ENCODE peak calls at places on chromosome 10, in four cellular contexts. O is NCI-H2107; T is mucosa of descending colon; E is stimulated activated CD8-positive, alpha-beta memory T cell treated with anti-CD3 and anti-CD28 coated beads, Interleukin-12 subunit alpha, Interleukin-12 subunit beta, amount 100 ng/mL, for 4 hours. F is an unnamed sample.

GRCh38 chr10:88499569-88500470 is 83.3 kb downstream of the RNLS start:
- DNase-seq in O (no peak), T (no peak), E (no peak), F (no peak)

GRCh38 chr10:43237631-43238446 is 29.0 kb downstream of the RASGEF1A start:
- DNase-seq in O (no peak), T (peak), E (no peak), F (no peak)

GRCh38 chr10:101507241-101507640 is 80.8 kb downstream of the POLL start:
- DNase-seq in O (no peak), T (no peak), E (no peak), F (no peak)

GRCh38 chr10:91520657-91521056 is 110.5 kb downstream of the HECTD2 start:
- DNase-seq in O (no peak), T (peak), E (no peak), F (no peak)

GRCh38 chr10:109587366-109587765 is 335.9 kb downstream of the XPNPEP1 start:
- DNase-seq in O (no peak), T (no peak), E (no peak), F (no peak)

GRCh38 chr10:244227-244626 is 109.0 kb downstream of the ZMYND11 start:
- DNase-seq in O (no peak), T (no peak), E (no peak), F (no peak)

GRCh38 chr10:8614054-8614565 is 559.6 kb downstream of the GATA3 start:
- DNase-seq in O (no peak), T (no peak), E (no peak), F (no peak)

GRCh38 chr10:2143213-2143882 is 406.0 kb upstream of the ADARB2 start:
- DNase-seq in O (no peak), T (no peak), E (no peak), F (no peak)

GRCh38 chr10:97428572-97428981 is 2.6 kb downstream of the PGAM1 start:
- DNase-seq in O (no peak), T (no peak), E (no peak), F (no peak)

GRCh38 chr10:86333813-86334514 is 32.6 kb downstream of the GRID1 start:
- DNase-seq in O (peak), T (no peak), E (no peak), F (no peak)

GRCh38 chr10:22103701-22104100 is 100.2 kb upstream of the DNAJC1 start:
- DNase-seq in O (no peak), T (no peak), E (no peak), F (no peak)

GRCh38 chr10:95289003-95289920 is 1.5 kb downstream of the PDLIM1 start:
- DNase-seq in O (no peak), T (peak), E (no peak), F (no peak)

GRCh38 chr10:72814134-72814790 is 79.3 kb upstream of the OIT3 start:
- DNase-seq in O (no peak), T (no peak), E (no peak), F (no peak)

F was measured in DMS79.